ENCODE peak calls at places on chromosomes 7 and 10, in six cellular contexts. V, I, W, R, Q and Z are unnamed samples.
A peak's percentile ranks its signal among the peaks of the same experiment; 100 is the strongest.

GRCh38 chr10:9922123-9922685 is 1095.5 kb upstream of the CELF2 start:
- DNase-seq in V (no peak), I (no peak), W (no peak), R (no peak), Q (no peak), Z (no peak)

GRCh38 chr7:101832205-101832631 is 14.8 kb downstream of the CUX1 start:
- DNase-seq in V (no peak), I (no peak), W (no peak), R (no peak), Q (no peak), Z (no peak)

GRCh38 chr7:49324707-49325106 is 400.4 kb downstream of the CDC14C start:
- DNase-seq in V (peak; percentile 11), I (no peak), W (no peak), R (peak; percentile 48), Q (no peak), Z (no peak)

GRCh38 chr10:34721201-34721840 is 93.8 kb downstream of the PARD3 start:
- DNase-seq in V (peak; percentile 49), I (no peak), W (no peak), R (peak; percentile 96), Q (no peak), Z (no peak)

GRCh38 chr7:104142147-104142546 is 65.7 kb downstream of the ORC5 start:
- DNase-seq in V (peak; percentile 45), I (no peak), W (no peak), R (peak; percentile 19), Q (no peak), Z (no peak)

GRCh38 chr10:110901954-110902819 is 16.8 kb downstream of the BBIP1 start:
- DNase-seq in V (peak; percentile 76), I (peak; percentile 52), W (no peak), R (peak; percentile 51), Q (no peak), Z (no peak)

GRCh38 chr10:118522791-118523498 is 72.5 kb downstream of the PRLHR start:
- DNase-seq in V (peak; percentile 29), I (no peak), W (no peak), R (peak; percentile 93), Q (no peak), Z (no peak)

GRCh38 chr10:1569208-1569607 is 168.1 kb downstream of the ADARB2 start:
- DNase-seq in V (no peak), I (no peak), W (no peak), R (no peak), Q (no peak), Z (no peak)

GRCh38 chr7:106575138-106575823 is 85.7 kb downstream of the CCDC71L start:
- DNase-seq in V (no peak), I (no peak), W (no peak), R (no peak), Q (no peak), Z (no peak)

GRCh38 chr10:97428572-97428981 is 2.6 kb downstream of the PGAM1 start:
- DNase-seq in V (no peak), I (no peak), W (no peak), R (no peak), Q (no peak), Z (no peak)

GRCh38 chr7:33471636-33472242 is 342.4 kb downstream of the BBS9 start:
- DNase-seq in V (no peak), I (no peak), W (no peak), R (no peak), Q (no peak), Z (no peak)

GRCh38 chr10:130127612-130128607 is 8.3 kb upstream of the GLRX3 start:
- DNase-seq in V (peak; percentile 75), I (peak; percentile 81), W (no peak), R (peak; percentile 72), Q (no peak), Z (peak; percentile 69)

GRCh38 chr10:4720463-4720862 is 105.5 kb upstream of the AKR1E2 start:
- DNase-seq in V (peak; percentile 34), I (no peak), W (no peak), R (no peak), Q (no peak), Z (no peak)

GRCh38 chr7:114889646-114890285 is 32.1 kb upstream of the MDFIC start:
- DNase-seq in V (peak; percentile 97), I (peak; percentile 80), W (no peak), R (peak; percentile 87), Q (no peak), Z (no peak)

GRCh38 chr7:82701941-82702340 is 258.4 kb upstream of the CACNA2D1 start:
- DNase-seq in V (no peak), I (no peak), W (no peak), R (no peak), Q (no peak), Z (no peak)

GRCh38 chr10:60387531-60387930 is 2.1 kb downstream of the ANK3 start:
- DNase-seq in V (no peak), I (no peak), W (no peak), R (peak; percentile 68), Q (no peak), Z (no peak)

GRCh38 chr7:155562106-155562505 is 15.7 kb upstream of the CNPY1 start:
- DNase-seq in V (no peak), I (no peak), W (no peak), R (no peak), Q (no peak), Z (no peak)

GRCh38 chr10:11506247-11506789 is 105.1 kb downstream of the USP6NL start:
- DNase-seq in V (no peak), I (no peak), W (no peak), R (no peak), Q (no peak), Z (no peak)

GRCh38 chr7:131849472-131849871 is 293.0 kb upstream of the PODXL start:
- DNase-seq in V (no peak), I (no peak), W (no peak), R (no peak), Q (no peak), Z (no peak)

GRCh38 chr10:43871004-43871439 is 222.3 kb upstream of the ZNF32 start:
- DNase-seq in V (no peak), I (no peak), W (no peak), R (no peak), Q (no peak), Z (no peak)

GRCh38 chr10:132451506-132452215 is 54.7 kb downstream of the PWWP2B start:
- DNase-seq in V (no peak), I (no peak), W (peak; percentile 55), R (no peak), Q (no peak), Z (peak; percentile 19)

GRCh38 chr10:132452651-132453469 is 55.9 kb downstream of the PWWP2B start:
- DNase-seq in V (peak; percentile 59), I (peak; percentile 95), W (peak; percentile 93), R (peak; percentile 81), Q (no peak), Z (peak; percentile 93)

GRCh38 chr10:132450825-132451505 is 54.0 kb downstream of the PWWP2B start:
- DNase-seq in V (no peak), I (no peak), W (peak; percentile 46), R (no peak), Q (no peak), Z (peak; percentile 23)

GRCh38 chr10:132453470-132453861 is 56.5 kb downstream of the PWWP2B start:
- DNase-seq in V (no peak), I (no peak), W (no peak), R (no peak), Q (no peak), Z (no peak)

DNA sequence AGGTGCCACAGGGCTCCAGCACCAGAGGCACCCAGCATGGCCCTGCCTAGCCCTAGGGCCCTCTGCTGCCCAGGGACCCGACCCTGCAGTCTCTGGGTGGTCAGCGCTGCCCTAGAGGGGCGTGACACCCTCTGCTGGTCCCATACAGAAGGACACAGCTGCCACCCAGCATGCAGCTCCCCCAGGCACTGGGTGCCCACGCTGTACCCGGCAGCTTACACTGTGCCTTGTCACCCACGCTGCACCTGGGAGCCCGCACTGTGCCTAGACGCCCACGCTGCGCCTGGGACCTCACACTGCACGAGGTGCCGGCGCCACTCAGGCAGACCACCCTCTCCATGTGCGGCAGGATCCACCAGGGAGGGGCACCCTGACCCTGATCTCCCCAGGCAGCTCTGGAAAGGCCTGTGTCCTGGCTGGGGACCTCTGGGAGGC is 55.2 kb downstream of the PWWP2B start:
- DNase-seq in V (no peak), I (no peak), W (peak; percentile 59), R (no peak), Q (no peak), Z (peak; percentile 25)
- TF ChIP-seq CTCF in V (no peak), I (peak; percentile 6), W (peak; percentile 37), R (no peak), Q (peak; percentile 37), Z (peak; percentile 8)

GRCh38 chr10:62270020-62270419 is 1.4 kb upstream of the RTKN2 start:
- DNase-seq in V (no peak), I (no peak), W (no peak), R (no peak), Q (no peak), Z (no peak)

GRCh38 chr10:62268027-62268398 is 631 bp downstream of the RTKN2 start:
- DNase-seq in V (no peak), I (peak; percentile 13), W (peak; percentile 38), R (peak; percentile 60), Q (no peak), Z (peak; percentile 37)

GRCh38 chr10:62266147-62266546 is 2.5 kb downstream of the RTKN2 start:
- DNase-seq in V (no peak), I (no peak), W (no peak), R (peak; percentile 53), Q (no peak), Z (no peak)

GRCh38 chr10:62266611-62267010 is 2.0 kb downstream of the RTKN2 start:
- DNase-seq in V (no peak), I (no peak), W (no peak), R (peak; percentile 44), Q (no peak), Z (no peak)

GRCh38 chr10:62268399-62269076 is at the start of gene RTKN2:
- DNase-seq in V (peak; percentile 73), I (peak; percentile 98), W (peak; percentile 89), R (peak; percentile 100), Q (peak; percentile 97), Z (peak; percentile 97)
- TF ChIP-seq CTCF in V (no peak), I (no peak), W (no peak), R (no peak), Q (no peak), Z (no peak)

DNA sequence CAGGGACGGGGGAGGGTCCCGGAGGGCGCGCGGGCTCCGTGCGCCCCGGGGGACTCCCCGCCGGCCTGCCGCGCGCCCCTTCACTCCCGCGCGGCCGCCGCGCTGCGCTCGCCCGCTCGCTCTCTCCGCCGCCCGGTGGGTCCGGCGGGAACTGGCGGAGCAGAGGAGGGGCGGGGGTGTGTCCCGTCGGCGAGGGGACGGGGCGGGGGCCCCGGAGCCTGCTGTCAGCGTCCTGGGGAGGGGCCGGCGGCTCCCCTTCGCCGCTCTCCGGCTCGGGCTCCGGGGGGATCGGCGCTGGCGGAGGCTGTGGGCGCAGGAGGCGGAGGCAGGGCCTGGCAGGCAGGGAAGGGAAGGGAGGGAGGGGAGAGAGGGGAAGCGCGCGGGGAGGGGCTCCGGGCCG is at the start of gene SH3PXD2A:
- DNase-seq in V (no peak), I (peak; percentile 83), W (no peak), R (peak; percentile 38), Q (no peak), Z (peak; percentile 78)
- TF ChIP-seq CTCF in V (no peak), I (peak; percentile 3), W (peak; percentile 6), R (no peak), Q (no peak), Z (no peak)

GRCh38 chr7:95321720-95322119 is 2.6 kb downstream of the PON1 start:
- DNase-seq in V (no peak), I (no peak), W (no peak), R (no peak), Q (no peak), Z (no peak)
- TF ChIP-seq CTCF in V (no peak), I (no peak), W (no peak), R (no peak), Q (no peak), Z (no peak)